ENCODE peak calls at places on chromosomes 16 and 17, in four cellular contexts. P, C, B and I are unnamed samples.

GRCh38 chr16:66495440-66495839 is 54.5 kb downstream of the TK2 start:
- DNase-seq in P (no peak), C (no peak), B (no peak), I (peak; percentile 14)

GRCh38 chr17:13727441-13728171 is 125.9 kb upstream of the HS3ST3A1 start:
- DNase-seq in P (no peak), C (no peak), B (no peak), I (no peak)

GRCh38 chr17:44559288-44560249 is 2.3 kb downstream of the FZD2 start:
- DNase-seq in P (no peak), C (no peak), B (no peak), I (no peak)

GRCh38 chr17:81132770-81133723 is 32.3 kb upstream of the PVALEF start:
- DNase-seq in P (peak; percentile 72), C (no peak), B (no peak), I (peak; percentile 81)

GRCh38 chr17:57442401-57442823 is 186.1 kb downstream of the MSI2 start:
- DNase-seq in P (no peak), C (no peak), B (no peak), I (no peak)

GRCh38 chr16:4200000-4200780 is 41.7 kb downstream of the SRL start:
- DNase-seq in P (peak; percentile 88), C (peak; percentile 31), B (peak; percentile 73), I (peak; percentile 73)

GRCh38 chr16:51453296-51453695 is 302.2 kb upstream of the SALL1 start:
- DNase-seq in P (no peak), C (no peak), B (peak; percentile 26), I (no peak)

GRCh38 chr16:86285938-86286921 is 224.1 kb upstream of the FOXF1 start:
- DNase-seq in P (no peak), C (no peak), B (no peak), I (no peak)

GRCh38 chr16:85686912-85687591 is 1.7 kb downstream of the GINS2 start:
- DNase-seq in P (no peak), C (no peak), B (no peak), I (no peak)

GRCh38 chr16:81601008-81601428 is 156.4 kb downstream of the CMIP start:
- DNase-seq in P (peak; percentile 53), C (no peak), B (no peak), I (no peak)

GRCh38 chr17:39082482-39082881 is 69.0 kb downstream of the PLXDC1 start:
- DNase-seq in P (no peak), C (no peak), B (no peak), I (no peak)

GRCh38 chr16:89136931-89137330 is 34.6 kb upstream of the CDH15 start:
- DNase-seq in P (no peak), C (no peak), B (peak; percentile 10), I (no peak)

GRCh38 chr17:12618557-12618956 is 47.1 kb upstream of the MYOCD start:
- DNase-seq in P (no peak), C (no peak), B (no peak), I (no peak)

GRCh38 chr17:41486809-41487530 is 2.7 kb downstream of the KRT36 start:
- DNase-seq in P (no peak), C (no peak), B (no peak), I (no peak)

GRCh38 chr16:11136600-11136999 is 119.4 kb downstream of the SOCS1 start:
- DNase-seq in P (peak; percentile 56), C (no peak), B (no peak), I (no peak)

GRCh38 chr16:12405083-12405482 is 398.6 kb downstream of the CPPED1 start:
- DNase-seq in P (no peak), C (no peak), B (peak; percentile 36), I (no peak)

GRCh38 chr17:2214047-2214717 is 89.4 kb downstream of the SMG6 start:
- DNase-seq in P (no peak), C (peak; percentile 39), B (peak; percentile 60), I (no peak)

GRCh38 chr16:67236551-67237395 is 9.8 kb downstream of the TMEM208 start:
- DNase-seq in P (peak; percentile 58), C (no peak), B (no peak), I (no peak)

GRCh38 chr17:18198530-18198929 is 14.9 kb downstream of the ALKBH5 start:
- DNase-seq in P (no peak), C (no peak), B (no peak), I (no peak)

GRCh38 chr17:40841246-40841645 is 18.8 kb upstream of the KRT10 start:
- DNase-seq in P (no peak), C (no peak), B (no peak), I (no peak)

GRCh38 chr16:49901711-49902110 is 45.8 kb upstream of the ZNF423 start:
- DNase-seq in P (no peak), C (no peak), B (no peak), I (no peak)

GRCh38 chr17:27293359-27293897 is 486 bp upstream of the WSB1 start:
- DNase-seq in P (no peak), C (no peak), B (peak; percentile 66), I (peak; percentile 74)

GRCh38 chr16:81101702-81102101 is 5.5 kb upstream of the GCSH start:
- DNase-seq in P (no peak), C (no peak), B (no peak), I (no peak)

GRCh38 chr16:89798832-89799370 is 17.5 kb downstream of the FANCA start:
- DNase-seq in P (no peak), C (no peak), B (no peak), I (no peak)

GRCh38 chr16:21684199-21684598 is 20.4 kb downstream of the OTOA start:
- DNase-seq in P (no peak), C (no peak), B (no peak), I (peak; percentile 56)

GRCh38 chr16:80056334-80056733 is 455.8 kb upstream of the MAF start:
- DNase-seq in P (no peak), C (no peak), B (no peak), I (no peak)

GRCh38 chr16:86044881-86045600 is 146.1 kb downstream of the IRF8 start:
- DNase-seq in P (no peak), C (no peak), B (no peak), I (peak; percentile 32)

GRCh38 chr16:71572497-71573116 is 4.3 kb downstream of the TAT start:
- DNase-seq in P (no peak), C (no peak), B (no peak), I (no peak)

GRCh38 chr17:50871369-50871768 is 5.2 kb upstream of the TOB1 start:
- DNase-seq in P (no peak), C (no peak), B (no peak), I (no peak)

GRCh38 chr16:14409563-14409962 is 220.5 kb downstream of the PARN start:
- DNase-seq in P (peak; percentile 63), C (peak; percentile 27), B (no peak), I (no peak)

GRCh38 chr17:55527520-55528118 is 16.4 kb upstream of the SMIM36 start:
- DNase-seq in P (peak; percentile 15), C (no peak), B (peak; percentile 52), I (peak; percentile 62)

GRCh38 chr16:68265078-68265925 is 976 bp downstream of the SLC7A6 start:
- DNase-seq in P (peak; percentile 83), C (peak; percentile 57), B (no peak), I (peak; percentile 71)